ENCODE peak calls at places on chromosomes 12 and 14, in six cellular contexts. G, K, L, Z, S and U are unnamed samples.

GRCh38 chr14:92392726-92393125 is 69.8 kb downstream of the SLC24A4 start:
- DNase-seq in Z (no peak), S (no peak), G (no peak), K (peak; percentile 36), L (peak; percentile 90), U (no peak)

GRCh38 chr12:117025481-117026151 is 73.6 kb downstream of the TESC start:
- DNase-seq in Z (peak; percentile 67), L (peak; percentile 31), K (peak; percentile 67), S (no peak), G (peak; percentile 31), U (peak; percentile 80)

GRCh38 chr14:32128703-32129102 is 51.6 kb downstream of the ARHGAP5 start:
- DNase-seq in G (no peak), S (no peak), Z (no peak), K (no peak), L (no peak), U (no peak)

GRCh38 chr14:67359775-67360468 is at the start of the genes ATP6V1D and EIF2S1:
- DNase-seq in S (peak; percentile 97), G (peak; percentile 100), L (peak; percentile 91), K (peak; percentile 99), Z (peak; percentile 99), U (peak; percentile 99)

GRCh38 chr14:59252772-59253500 is 64.5 kb downstream of the DAAM1 start:
- DNase-seq in Z (no peak), S (no peak), G (no peak), L (peak; percentile 26), K (no peak), U (no peak)

GRCh38 chr12:46491548-46491947 is 119.0 kb upstream of the SLC38A2 start:
- DNase-seq in Z (no peak), S (no peak), K (no peak), L (no peak), G (no peak), U (no peak)

GRCh38 chr14:21233457-21234076 is 35.7 kb downstream of the HNRNPC start:
- DNase-seq in G (no peak), S (no peak), L (no peak), Z (peak; percentile 18), K (peak; percentile 47), U (no peak)

GRCh38 chr12:100826323-100826722 is 31.7 kb downstream of the ANO4 start:
- DNase-seq in S (no peak), K (peak; percentile 54), Z (peak; percentile 64), L (no peak), G (peak; percentile 1), U (peak; percentile 24)

GRCh38 chr14:63671987-63672386 is 30.3 kb upstream of the WDR89 start:
- DNase-seq in L (no peak), S (no peak), G (no peak), Z (no peak), K (no peak), U (no peak)

GRCh38 chr12:7190268-7191055 is 976 bp downstream of the PEX5 start:
- DNase-seq in S (peak; percentile 7), K (peak; percentile 9), G (peak; percentile 5), L (no peak), Z (peak; percentile 11), U (peak; percentile 11)

GRCh38 chr14:102922490-102923200 is at the start of gene AMN:
- DNase-seq in K (peak; percentile 41), S (no peak), G (peak; percentile 30), L (no peak), Z (no peak), U (no peak)

GRCh38 chr14:33026850-33027420 is 88.3 kb downstream of the NPAS3 start:
- DNase-seq in S (no peak), Z (peak; percentile 15), K (no peak), G (no peak), L (no peak), U (no peak)

GRCh38 chr12:80756875-80757274 is 40.2 kb downstream of the MYF5 start:
- DNase-seq in S (no peak), Z (peak; percentile 5), L (no peak), K (no peak), G (no peak), U (no peak)

GRCh38 chr12:58877243-58877743 is 43.0 kb downstream of the LRIG3 start:
- DNase-seq in Z (peak; percentile 91), S (no peak), K (no peak), L (no peak), G (no peak), U (peak; percentile 83)

GRCh38 chr12:116257213-116257612 is 20.3 kb downstream of the MED13L start:
- DNase-seq in S (no peak), L (no peak), G (no peak), K (peak; percentile 35), Z (peak; percentile 37), U (no peak)

GRCh38 chr14:82855912-82856381 is 1322.3 kb upstream of the SEL1L start:
- DNase-seq in K (peak; percentile 40), G (no peak), Z (peak; percentile 72), L (no peak), S (no peak), U (peak; percentile 15)

GRCh38 chr12:98402671-98403070 is 112.7 kb upstream of the TMPO start:
- DNase-seq in K (no peak), Z (no peak), L (no peak), S (no peak), G (no peak), U (no peak)

GRCh38 chr12:18054925-18055324 is 35.1 kb downstream of the RERGL start:
- DNase-seq in Z (no peak), L (no peak), G (no peak), K (no peak), S (no peak), U (no peak)

GRCh38 chr12:102539651-102540553 is 59.5 kb upstream of the IGF1 start:
- DNase-seq in Z (peak; percentile 5), G (no peak), S (no peak), L (no peak), K (no peak), U (no peak)

GRCh38 chr14:54683882-54684794 is 117.2 kb downstream of the SAMD4A start:
- DNase-seq in Z (peak; percentile 78), G (no peak), S (peak; percentile 68), L (no peak), K (no peak), U (no peak)

GRCh38 chr14:86646125-86646524 is 1116.2 kb downstream of the FLRT2 start:
- DNase-seq in G (no peak), Z (no peak), S (no peak), L (no peak), K (no peak), U (no peak)

GRCh38 chr14:58772814-58773620 is 135.3 kb downstream of the DACT1 start:
- DNase-seq in Z (no peak), G (no peak), S (no peak), L (no peak), K (no peak), U (no peak)

GRCh38 chr12:14059538-14059937 is 78.1 kb upstream of the GRIN2B start:
- DNase-seq in G (no peak), L (no peak), K (no peak), Z (no peak), S (no peak), U (no peak)

GRCh38 chr12:68403711-68404110 is 71.5 kb upstream of the MDM1 start:
- DNase-seq in Z (no peak), K (no peak), S (no peak), G (no peak), L (no peak), U (no peak)

GRCh38 chr12:68403296-68403695 is 71.1 kb upstream of the MDM1 start:
- DNase-seq in Z (no peak), S (no peak), L (no peak), K (no peak), G (no peak), U (no peak)

GRCh38 chr12:68405292-68405900 is 73.2 kb upstream of the MDM1 start:
- DNase-seq in S (no peak), G (no peak), Z (peak; percentile 30), K (peak; percentile 40), L (peak; percentile 38), U (no peak)

GRCh38 chr12:68402422-68402821 is 70.3 kb upstream of the MDM1 start:
- DNase-seq in S (no peak), Z (no peak), L (no peak), K (no peak), G (no peak), U (no peak)

DNA sequence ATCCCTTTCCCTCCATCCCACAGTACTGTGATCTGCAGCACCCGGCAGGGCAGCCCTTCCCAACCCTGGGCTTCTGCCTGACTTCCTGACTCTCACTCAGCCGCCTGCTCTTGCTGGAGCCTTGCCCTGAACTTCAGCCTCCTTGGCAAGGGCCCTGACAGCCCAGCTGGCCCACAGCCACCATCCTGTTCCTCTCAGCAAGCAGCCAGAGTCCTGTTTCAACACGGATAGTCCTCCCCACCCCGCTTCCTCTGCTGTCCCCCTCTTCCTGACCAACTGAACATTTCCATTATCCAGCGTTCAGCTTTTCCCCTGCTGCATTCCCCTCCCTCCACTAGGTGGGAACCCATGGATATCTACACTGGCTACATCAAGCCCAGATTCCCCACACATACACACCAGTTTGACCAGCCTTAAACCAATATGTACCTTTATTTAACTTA is 74.0 kb upstream of the MDM1 start:
- DNase-seq in S (peak; percentile 19), Z (peak; percentile 95), K (peak; percentile 30), L (peak; percentile 75), G (no peak), U (peak; percentile 79)
- H3K4me3 ChIP-seq in S (peak overlapping the region; percentile 22), Z (no peak overlapping the region), K (no peak overlapping the region), L (no peak overlapping the region), G (no peak overlapping the region), U (no peak overlapping the region)

GRCh38 chr12:79560165-79560889 is 130.4 kb downstream of the PAWR start:
- DNase-seq in S (no peak), L (no peak), K (no peak), G (no peak), Z (no peak), U (no peak)

GRCh38 chr12:79559591-79559990 is 131.2 kb downstream of the PAWR start:
- DNase-seq in G (no peak), S (no peak), Z (no peak), L (no peak), K (no peak), U (no peak)

GRCh38 chr12:79558924-79559469 is 131.8 kb downstream of the PAWR start:
- DNase-seq in G (no peak), Z (no peak), K (no peak), S (no peak), L (no peak), U (no peak)

GRCh38 chr12:79555006-79555925 is 135.5 kb downstream of the PAWR start:
- DNase-seq in L (no peak), Z (peak; percentile 84), S (no peak), K (peak; percentile 34), G (peak; percentile 11), U (no peak)

GRCh38 chr12:79557690-79558315 is 133.0 kb downstream of the PAWR start:
- DNase-seq in L (no peak), K (no peak), Z (no peak), G (no peak), S (no peak), U (no peak)
- H3K4me3 ChIP-seq in L (no peak overlapping the region), K (no peak overlapping the region), Z (no peak overlapping the region), G (no peak overlapping the region), S (no peak overlapping the region), U (no peak overlapping the region)

DNA sequence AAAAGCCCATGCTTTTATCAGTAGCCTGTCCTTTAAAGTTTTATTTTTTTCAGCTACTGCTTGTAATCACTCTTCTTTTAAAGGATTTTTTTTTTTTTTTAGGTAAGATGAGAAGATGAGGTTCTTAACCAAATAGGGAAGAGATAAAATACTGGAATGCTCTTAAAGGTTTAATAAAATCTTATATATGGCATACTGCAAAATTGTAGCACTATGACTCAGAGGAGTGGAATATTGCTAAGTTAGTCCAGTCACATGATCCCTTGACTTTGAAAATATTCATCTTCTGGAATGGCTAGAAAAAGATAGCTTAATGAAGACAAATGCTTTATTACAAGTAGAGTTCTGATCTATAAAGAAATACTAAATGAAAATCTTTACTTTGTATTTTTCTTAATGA is 116.6 kb downstream of the NAV3 start:
- DNase-seq in K (no peak), S (no peak), L (no peak), G (no peak), Z (peak; percentile 81), U (no peak)
- H3K4me3 ChIP-seq in K (no peak overlapping the region), S (no peak overlapping the region), L (no peak overlapping the region), G (no peak overlapping the region), Z (peak overlapping the region; percentile 21), U (no peak overlapping the region)

GRCh38 chr12:111434049-111434448 is 28.3 kb downstream of the SH2B3 start:
- DNase-seq in Z (peak; percentile 35), S (no peak), K (no peak), G (no peak), L (no peak), U (no peak)
- H3K4me3 ChIP-seq in Z (peak overlapping the region; percentile 6), S (peak overlapping the region; percentile 55), K (no peak overlapping the region), G (peak overlapping the region; percentile 76), L (no peak overlapping the region), U (no peak overlapping the region)